ENCODE peak calls at places on chromosomes 16 and 17, in ten cellular contexts. R is thoracic aorta; Q is glutamatergic neuron; N is AG10803; X is A549; S is IMR-90; B is CD8-positive, alpha-beta T cell; I is tibial nerve; P is PC-3; A is tibial artery. T is an unnamed sample.

GRCh38 chr17:33024688-33025486 is 33.2 kb downstream of the SPACA3 start:
- DNase-seq in A (no peak), B (no peak), Q (no peak), S (no peak), N (no peak), R (no peak), X (no peak), P (no peak), I (no peak), T (no peak)

GRCh38 chr17:2906907-2907306 is 110.7 kb downstream of the RAP1GAP2 start:
- DNase-seq in A (no peak), B (no peak), P (no peak), N (no peak), X (no peak), I (no peak), Q (no peak), S (no peak), R (no peak), T (no peak)

GRCh38 chr17:31327534-31328526 is 6.4 kb upstream of the EVI2A start:
- DNase-seq in Q (no peak), N (peak; percentile 91), I (no peak), B (no peak), S (peak; percentile 90), A (no peak), R (no peak), X (peak; percentile 19), P (peak; percentile 78), T (no peak)

GRCh38 chr16:81324808-81325207 is 10.0 kb downstream of the GAN start:
- DNase-seq in Q (no peak), N (peak; percentile 60), A (no peak), S (no peak), I (no peak), P (no peak), B (no peak), R (no peak), X (no peak), T (no peak)

GRCh38 chr17:58513913-58514794 is at the start of gene MTMR4:
- DNase-seq in N (peak; percentile 61), A (peak; percentile 87), R (peak; percentile 32), Q (peak; percentile 91), X (peak; percentile 84), B (peak; percentile 74), I (peak; percentile 50), S (peak; percentile 58), P (peak; percentile 87), T (peak; percentile 73)

GRCh38 chr16:54517181-54517580 is 230.6 kb upstream of the IRX3 start:
- DNase-seq in B (no peak), Q (no peak), A (no peak), P (no peak), S (no peak), I (no peak), R (no peak), N (no peak), X (no peak), T (no peak)

GRCh38 chr16:10878644-10879498 is 1.9 kb downstream of the CIITA start:
- DNase-seq in N (peak; percentile 31), A (peak; percentile 61), R (no peak), Q (peak; percentile 31), I (peak; percentile 36), S (peak; percentile 19), B (no peak), X (no peak), P (peak; percentile 21), T (peak; percentile 18)

GRCh38 chr17:50956750-50957523 is 90.8 kb upstream of the TOB1 start:
- DNase-seq in N (peak; percentile 52), S (peak; percentile 54), I (peak; percentile 71), B (peak; percentile 70), A (peak; percentile 61), Q (peak; percentile 77), R (no peak), P (peak; percentile 71), X (peak; percentile 71), T (peak; percentile 61)

GRCh38 chr16:9003763-9004162 is 40.1 kb upstream of the USP7 start:
- DNase-seq in B (no peak), A (no peak), N (no peak), Q (no peak), S (no peak), I (no peak), R (no peak), X (no peak), P (no peak), T (no peak)

GRCh38 chr17:66582373-66583111 is 252.4 kb upstream of the CACNG5 start:
- DNase-seq in I (no peak), A (no peak), X (no peak), Q (no peak), N (no peak), R (no peak), P (no peak), S (no peak), B (no peak), T (no peak)

GRCh38 chr17:59565959-59566324 is 532 bp downstream of the DHX40 start:
- DNase-seq in S (peak; percentile 86), A (peak; percentile 63), B (peak; percentile 44), P (peak; percentile 85), R (peak; percentile 16), Q (peak; percentile 59), N (peak; percentile 77), X (peak; percentile 95), I (peak; percentile 34), T (peak; percentile 57)

GRCh38 chr17:59565171-59565958 is at the start of gene DHX40:
- DNase-seq in X (peak; percentile 95), R (peak; percentile 90), N (peak; percentile 93), I (peak; percentile 93), B (peak; percentile 95), Q (peak; percentile 95), P (peak; percentile 91), A (peak; percentile 94), S (peak; percentile 96), T (peak; percentile 90)

GRCh38 chr17:59558953-59559352 is 6.5 kb upstream of the DHX40 start:
- DNase-seq in R (no peak), P (peak; percentile 33), S (peak; percentile 7), N (peak; percentile 20), I (no peak), B (no peak), X (no peak), Q (no peak), A (no peak), T (no peak)

GRCh38 chr17:59558039-59558438 is 7.4 kb upstream of the DHX40 start:
- DNase-seq in R (no peak), S (no peak), Q (no peak), A (no peak), X (no peak), I (no peak), N (no peak), P (no peak), B (no peak), T (no peak)

GRCh38 chr17:59561042-59561441 is 4.4 kb upstream of the DHX40 start:
- DNase-seq in S (peak; percentile 3), Q (no peak), A (no peak), X (peak; percentile 56), R (no peak), I (no peak), P (peak; percentile 61), N (peak; percentile 8), B (no peak), T (peak; percentile 21)
- TF ChIP-seq CTCF in S (peak; percentile 25), Q (no peak), A (no peak), X (peak; percentile 40), R (no peak), I (no peak), P (peak; percentile 64), N (peak; percentile 39), B (peak; percentile 20), T (no peak)

DNA sequence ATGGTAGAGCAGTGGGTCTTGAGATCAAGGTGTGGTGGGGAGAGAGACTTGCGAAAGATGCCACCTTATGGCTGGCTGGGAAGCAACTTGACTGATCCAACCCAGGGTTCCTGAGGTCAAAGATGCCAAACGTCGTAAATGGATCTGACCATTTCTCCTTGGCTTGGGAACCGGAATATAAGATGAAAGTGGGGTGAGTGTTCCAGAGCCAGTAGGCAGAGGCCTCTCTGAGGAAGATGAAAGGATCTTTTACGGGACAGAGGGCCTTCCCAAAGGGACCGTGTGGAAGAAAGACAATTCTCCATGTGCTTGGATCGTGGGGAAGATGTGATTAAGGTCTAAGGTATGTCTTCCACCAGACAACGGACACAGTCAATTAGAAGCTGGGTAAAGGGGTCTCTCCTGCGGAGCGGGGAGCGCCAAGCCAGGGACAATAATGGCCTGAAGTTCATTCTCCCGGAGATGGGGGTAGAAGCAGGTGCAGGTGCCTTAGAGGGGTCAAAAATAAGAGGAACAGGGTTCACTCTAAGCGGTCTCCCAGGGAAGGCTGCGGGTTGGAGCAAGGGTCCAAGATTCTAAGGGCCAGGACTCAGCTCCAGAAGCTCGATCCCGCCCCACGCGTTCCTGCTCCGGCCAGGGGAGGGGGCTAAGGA is 802 bp downstream of the FXR2 start:
- DNase-seq in R (no peak), N (peak; percentile 49), I (no peak), S (peak; percentile 50), X (no peak), Q (no peak), B (no peak), A (no peak), P (peak; percentile 36), T (no peak)
- TF ChIP-seq CTCF in R (no peak), N (no peak), I (no peak), S (no peak), X (no peak), Q (no peak), B (no peak), A (no peak), P (peak; percentile 26), T (no peak)

GRCh38 chr17:65553009-65553645 is 8.3 kb downstream of the AXIN2 start:
- DNase-seq in S (peak; percentile 74), B (no peak), X (no peak), Q (no peak), N (peak; percentile 96), A (no peak), P (no peak), R (no peak), I (no peak), T (no peak)

GRCh38 chr17:65556014-65556909 is 5.2 kb downstream of the AXIN2 start:
- DNase-seq in B (peak; percentile 96), S (peak; percentile 50), X (peak; percentile 69), I (peak; percentile 80), Q (peak; percentile 93), R (no peak), P (peak; percentile 80), N (peak; percentile 73), A (peak; percentile 57), T (peak; percentile 84)

GRCh38 chr17:65553646-65554567 is 7.5 kb downstream of the AXIN2 start:
- DNase-seq in S (peak; percentile 17), B (no peak), I (no peak), Q (no peak), N (peak; percentile 84), X (no peak), P (no peak), A (no peak), R (no peak), T (no peak)

GRCh38 chr17:65556910-65557348 is 4.5 kb downstream of the AXIN2 start:
- DNase-seq in X (no peak), A (no peak), R (no peak), P (no peak), B (no peak), I (no peak), N (no peak), Q (no peak), S (no peak), T (no peak)

GRCh38 chr17:65554568-65555223 is 6.8 kb downstream of the AXIN2 start:
- DNase-seq in P (no peak), X (no peak), I (no peak), A (no peak), R (no peak), B (no peak), S (peak; percentile 17), Q (no peak), N (peak; percentile 75), T (no peak)
- TF ChIP-seq CTCF in P (no peak), X (no peak), I (no peak), A (no peak), R (no peak), B (no peak), S (no peak), Q (no peak), N (peak; percentile 48), T (no peak)

GRCh38 chr17:16962804-16963203 is 9.1 kb downstream of the TNFRSF13B start:
- DNase-seq in R (no peak), N (no peak), A (no peak), S (no peak), X (peak; percentile 38), Q (no peak), P (peak; percentile 59), B (no peak), I (no peak), T (no peak)
- TF ChIP-seq CTCF in R (no peak), N (peak; percentile 21), A (no peak), S (no peak), X (peak; percentile 24), Q (no peak), P (peak; percentile 55), B (no peak), I (no peak), T (no peak)